ENCODE peak calls at places on chromosomes 12 and 14, in eight cellular contexts. B, N, C, R, F, D, E and U are unnamed samples.

GRCh38 chr14:106268013-106268727 is 741.8 kb downstream of the TMEM121 start:
- DNase-seq in F (peak), C (no peak), N (no peak), E (no peak), R (peak), D (no peak), B (no peak), U (no peak)

GRCh38 chr12:89389755-89390661 is 37.7 kb upstream of the DUSP6 start:
- DNase-seq in D (no peak), N (no peak), F (no peak), B (peak), R (no peak), C (no peak), E (no peak), U (no peak)

GRCh38 chr12:121537814-121538698 is 42.8 kb downstream of the KDM2B start:
- DNase-seq in C (peak), F (peak), D (no peak), R (peak), E (peak), N (no peak), B (peak), U (peak)

GRCh38 chr14:50971122-50971781 is 27.0 kb upstream of the PYGL start:
- DNase-seq in F (peak), B (no peak), N (no peak), E (no peak), R (no peak), D (no peak), C (no peak), U (no peak)

GRCh38 chr12:3523058-3523457 is 32.1 kb downstream of the PRMT8 start:
- DNase-seq in C (peak), E (no peak), D (peak), R (no peak), F (no peak), B (no peak), N (no peak), U (peak)

GRCh38 chr14:44564908-44565307 is 57.8 kb upstream of the FSCB start:
- DNase-seq in E (no peak), N (no peak), C (peak), R (no peak), B (no peak), F (no peak), D (no peak), U (no peak)

GRCh38 chr14:79585845-79586244 is 625.5 kb downstream of the DIO2 start:
- DNase-seq in N (no peak), C (peak), F (no peak), B (no peak), E (no peak), R (no peak), D (no peak), U (no peak)

GRCh38 chr12:59517522-59517921 is 78.3 kb upstream of the SLC16A7 start:
- DNase-seq in R (no peak), B (no peak), N (no peak), C (no peak), D (no peak), E (no peak), F (no peak), U (no peak)

GRCh38 chr12:84599539-84599938 is 313.1 kb downstream of the SLC6A15 start:
- DNase-seq in R (no peak), C (peak), D (peak), F (no peak), N (peak), E (no peak), B (peak), U (peak)

GRCh38 chr14:23119362-23120327 is 590 bp upstream of the CEBPE start:
- DNase-seq in R (peak), F (no peak), B (no peak), N (no peak), D (no peak), C (no peak), E (no peak), U (no peak)

GRCh38 chr14:68785817-68786490 is 6.9 kb downstream of the ZFP36L1 start:
- DNase-seq in D (peak), F (no peak), N (no peak), R (no peak), C (peak), E (no peak), B (peak), U (peak)

GRCh38 chr12:125455556-125455955 is 390.3 kb downstream of the AACS start:
- DNase-seq in N (no peak), R (peak), D (no peak), B (no peak), E (no peak), F (no peak), C (no peak), U (no peak)

GRCh38 chr12:79057540-79057939 is 193.0 kb downstream of the SYT1 start:
- DNase-seq in N (no peak), B (no peak), C (no peak), R (no peak), D (no peak), F (no peak), E (peak), U (no peak)

GRCh38 chr14:98754343-98755025 is 517.5 kb downstream of the BCL11B start:
- DNase-seq in C (no peak), N (no peak), E (no peak), B (no peak), R (no peak), D (no peak), F (no peak), U (no peak)

GRCh38 chr12:95918194-95918993 is 24.0 kb downstream of the CCDC38 start:
- DNase-seq in F (peak), R (peak), C (peak), D (peak), N (peak), E (peak), B (peak), U (peak)

GRCh38 chr12:32568241-32568640 is 110.9 kb upstream of the DNM1L start:
- DNase-seq in B (no peak), N (peak), C (peak), R (no peak), D (no peak), E (no peak), F (no peak), U (peak)

GRCh38 chr14:93969082-93969828 is 7.1 kb downstream of the ASB2 start:
- DNase-seq in B (no peak), R (peak), C (no peak), F (no peak), D (no peak), E (no peak), N (no peak), U (no peak)

GRCh38 chr12:26130728-26131127 is 5.9 kb upstream of the BHLHE41 start:
- DNase-seq in F (no peak), N (no peak), B (no peak), E (no peak), D (no peak), C (no peak), R (no peak), U (no peak)

GRCh38 chr14:75249251-75249957 is 29.2 kb upstream of the FOS start:
- DNase-seq in B (no peak), N (no peak), D (peak), C (peak), R (peak), E (peak), F (no peak), U (no peak)

GRCh38 chr14:106620368-106620767 is 1094.0 kb downstream of the TMEM121 start:
- DNase-seq in B (no peak), N (no peak), F (no peak), E (no peak), C (no peak), R (no peak), D (no peak), U (no peak)

GRCh38 chr14:101491841-101492240 is 69.5 kb upstream of the DIO3 start:
- DNase-seq in C (no peak), E (no peak), B (no peak), F (no peak), R (no peak), N (no peak), D (no peak), U (no peak)

GRCh38 chr14:49218436-49219092 is 367.6 kb downstream of the RPS29 start:
- DNase-seq in D (no peak), R (no peak), B (no peak), F (no peak), E (no peak), N (no peak), C (peak), U (peak)

GRCh38 chr14:90107789-90108188 is 46.0 kb downstream of the KCNK13 start:
- DNase-seq in D (no peak), C (no peak), F (no peak), B (no peak), R (no peak), N (no peak), E (no peak), U (no peak)

GRCh38 chr14:72471346-72471745 is 422.6 kb downstream of the DPF3 start:
- DNase-seq in D (no peak), B (no peak), C (peak), R (no peak), E (no peak), N (no peak), F (no peak), U (peak)

GRCh38 chr12:71846322-71846940 is 6.9 kb downstream of the TBC1D15 start:
- DNase-seq in N (peak), E (no peak), D (peak), F (peak), B (peak), C (peak), R (peak), U (peak)

GRCh38 chr14:85546390-85546789 is 16.4 kb downstream of the FLRT2 start:
- DNase-seq in N (no peak), D (peak), E (no peak), B (no peak), C (no peak), F (no peak), R (no peak), U (no peak)

GRCh38 chr12:28023156-28023887 is 50.8 kb upstream of the PTHLH start:
- DNase-seq in C (peak), D (no peak), R (no peak), N (peak), B (no peak), F (no peak), E (no peak), U (peak)

GRCh38 chr12:68899251-68899771 is 33.7 kb downstream of the CPM start:
- DNase-seq in E (no peak), D (no peak), C (peak), R (no peak), B (peak), N (peak), F (no peak), U (peak)
- TF ChIP-seq EZH2phosphoT487 in E (no peak), D (no peak), C (no peak), R (no peak), B (no peak), N (no peak), F (no peak), U (peak)

GRCh38 chr14:24726480-24726879 is 92.5 kb upstream of the GZMB start:
- DNase-seq in F (no peak), R (no peak), N (no peak), E (no peak), B (no peak), D (no peak), C (no peak), U (no peak)

DNA sequence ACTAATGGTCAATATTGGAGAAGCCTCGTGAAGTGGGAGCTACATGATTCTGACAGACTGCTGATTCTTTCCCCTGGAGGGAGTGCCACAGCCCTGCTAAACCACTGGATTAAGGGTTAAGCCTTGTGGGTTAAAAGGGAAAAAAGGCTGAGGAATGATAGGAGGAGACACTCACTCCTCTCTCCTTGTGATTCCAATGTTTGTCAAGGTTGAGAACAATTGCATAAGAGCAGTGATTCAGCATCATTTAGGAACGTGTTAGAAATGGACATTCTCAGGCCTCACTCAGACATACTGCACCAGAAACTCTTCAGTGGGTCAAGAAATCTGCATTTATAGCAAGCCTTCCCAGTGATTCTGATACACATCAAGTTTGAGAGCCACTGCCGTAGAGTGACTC is 87.8 kb upstream of the GZMB start:
- DNase-seq in C (no peak), E (no peak), N (no peak), F (no peak), B (no peak), R (no peak), D (no peak), U (peak)
- TF ChIP-seq EZH2phosphoT487 in C (no peak), E (no peak), N (no peak), F (no peak), B (no peak), R (no peak), D (no peak), U (no peak)

GRCh38 chr12:93109794-93110203 is 180.7 kb upstream of the EEA1 start:
- DNase-seq in C (no peak), F (no peak), D (no peak), B (no peak), N (no peak), E (no peak), R (no peak), U (peak)

GRCh38 chr12:93108958-93109357 is 179.9 kb upstream of the EEA1 start:
- DNase-seq in B (no peak), R (no peak), D (no peak), C (no peak), E (no peak), N (no peak), F (no peak), U (peak)

GRCh38 chr12:93106910-93107309 is 177.8 kb upstream of the EEA1 start:
- DNase-seq in C (no peak), E (no peak), N (no peak), R (no peak), D (no peak), F (no peak), B (no peak), U (no peak)

GRCh38 chr12:93107514-93107942 is 178.4 kb upstream of the EEA1 start:
- DNase-seq in D (peak), F (no peak), E (no peak), B (no peak), N (no peak), C (no peak), R (no peak), U (no peak)

GRCh38 chr12:93107943-93108342 is 178.8 kb upstream of the EEA1 start:
- DNase-seq in R (no peak), F (no peak), N (no peak), D (no peak), B (no peak), E (no peak), C (no peak), U (no peak)
- TF ChIP-seq EZH2phosphoT487 in R (no peak), F (no peak), N (no peak), D (no peak), B (no peak), E (no peak), C (no peak), U (no peak)

GRCh38 chr12:65494537-65494936 is 216.1 kb downstream of the MSRB3 start:
- DNase-seq in D (no peak), E (no peak), R (no peak), N (peak), F (no peak), C (no peak), B (no peak), U (no peak)
- TF ChIP-seq EZH2phosphoT487 in D (no peak), E (no peak), R (no peak), N (no peak), F (no peak), C (no peak), B (no peak), U (no peak)